ENCODE peak calls at places on chromosomes 5 and 9, in eight cellular contexts. F is heart right ventricle, W is cardiac muscle cell, I is astrocyte, Y is BE2C, D is astrocyte of the spinal cord, O is psoas muscle, G is AG09309. M is an unnamed sample.

GRCh38 chr5:31531543-31531887 is 378 bp downstream of the DROSHA start:
- DNase-seq in W (peak), G (no peak), Y (peak), F (peak), D (peak), I (no peak), O (peak), M (no peak)

GRCh38 chr5:65198777-65199120 is 283.0 kb downstream of the ADAMTS6 start:
- DNase-seq in W (peak), I (peak), G (peak), F (no peak), O (no peak), Y (no peak), D (peak), M (peak)

GRCh38 chr5:80480354-80480753 is 7.5 kb upstream of the FAM151B start:
- DNase-seq in O (no peak), Y (no peak), F (no peak), W (no peak), G (no peak), D (no peak), I (no peak), M (no peak)

GRCh38 chr5:113283558-113283957 is 151.2 kb downstream of the TSSK1B start:
- DNase-seq in D (no peak), F (no peak), I (no peak), O (no peak), W (no peak), Y (no peak), G (no peak), M (no peak)

GRCh38 chr5:2206244-2207108 is 323.8 kb upstream of the IRX4 start:
- DNase-seq in F (no peak), W (no peak), Y (no peak), I (no peak), O (no peak), G (no peak), D (no peak), M (no peak)

GRCh38 chr5:168931638-168932345 is 352.6 kb upstream of the PANK3 start:
- DNase-seq in O (no peak), F (no peak), Y (no peak), W (peak), D (no peak), I (peak), G (peak), M (peak)

GRCh38 chr9:82939451-82939850 is 123.5 kb downstream of the RASEF start:
- DNase-seq in W (no peak), F (no peak), O (no peak), Y (no peak), I (no peak), D (no peak), G (no peak), M (no peak)

GRCh38 chr5:135544666-135545045 is 8.9 kb upstream of the NEUROG1 start:
- DNase-seq in F (no peak), W (no peak), Y (no peak), G (no peak), I (no peak), D (no peak), O (no peak), M (no peak)

GRCh38 chr5:67355135-67355729 is 158.6 kb upstream of the CD180 start:
- DNase-seq in F (no peak), Y (no peak), I (no peak), O (no peak), D (no peak), W (no peak), G (no peak), M (no peak)

GRCh38 chr5:75678155-75678554 is 39.1 kb downstream of the POC5 start:
- DNase-seq in W (no peak), Y (no peak), D (no peak), G (no peak), F (no peak), O (no peak), I (no peak), M (no peak)

GRCh38 chr5:139368613-139369012 is 14.5 kb downstream of the SLC23A1 start:
- DNase-seq in I (no peak), O (no peak), Y (no peak), W (no peak), D (peak), F (no peak), G (no peak), M (peak)

GRCh38 chr9:106062252-106062651 is 367.9 kb downstream of the TMEM38B start:
- DNase-seq in F (no peak), Y (no peak), W (no peak), I (no peak), O (no peak), D (no peak), G (no peak), M (no peak)

GRCh38 chr9:127309715-127310114 is 45.1 kb downstream of the GARNL3 start:
- DNase-seq in G (no peak), I (no peak), W (no peak), D (no peak), O (no peak), F (no peak), Y (no peak), M (no peak)

GRCh38 chr9:127307802-127308201 is 43.2 kb downstream of the GARNL3 start:
- DNase-seq in D (no peak), W (no peak), Y (peak), G (no peak), F (no peak), O (peak), I (no peak), M (no peak)

GRCh38 chr9:127313042-127313560 is 48.5 kb downstream of the GARNL3 start:
- DNase-seq in Y (no peak), F (no peak), D (no peak), I (no peak), O (no peak), G (no peak), W (no peak), M (no peak)

GRCh38 chr9:127308559-127309429 is 44.2 kb downstream of the GARNL3 start:
- DNase-seq in Y (no peak), D (peak), G (peak), I (peak), W (peak), O (no peak), F (no peak), M (peak)

DNA sequence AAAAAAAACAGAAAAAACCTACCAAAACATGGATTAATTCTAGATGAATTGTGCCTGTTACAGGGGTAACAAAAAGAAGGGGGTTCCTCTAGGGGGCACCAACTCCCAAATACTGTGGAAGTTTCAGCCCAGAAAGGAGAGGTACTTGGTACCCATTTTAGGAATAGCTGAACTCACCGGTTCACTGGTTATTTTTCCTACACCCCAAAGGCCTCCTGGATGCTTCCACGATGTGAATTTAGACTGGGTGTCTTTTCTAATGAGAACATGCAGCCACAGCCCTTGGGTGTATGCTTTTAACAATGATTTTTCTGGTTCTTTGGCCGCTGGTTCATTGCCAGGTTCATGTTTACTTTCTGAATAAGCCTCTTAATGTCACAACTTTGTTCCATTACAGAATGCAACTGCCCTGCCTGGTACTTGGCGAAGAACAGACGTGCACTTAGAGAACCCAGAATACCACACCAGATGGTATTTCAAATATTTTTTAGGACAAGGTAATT is 46.7 kb downstream of the GARNL3 start:
- DNase-seq in D (peak), W (peak), Y (no peak), F (no peak), O (no peak), I (peak), G (no peak), M (peak)
- TF ChIP-seq CTCF in D (peak), W (peak), Y (peak), F (peak), O (peak), I (peak), G (peak), M (peak)

DNA sequence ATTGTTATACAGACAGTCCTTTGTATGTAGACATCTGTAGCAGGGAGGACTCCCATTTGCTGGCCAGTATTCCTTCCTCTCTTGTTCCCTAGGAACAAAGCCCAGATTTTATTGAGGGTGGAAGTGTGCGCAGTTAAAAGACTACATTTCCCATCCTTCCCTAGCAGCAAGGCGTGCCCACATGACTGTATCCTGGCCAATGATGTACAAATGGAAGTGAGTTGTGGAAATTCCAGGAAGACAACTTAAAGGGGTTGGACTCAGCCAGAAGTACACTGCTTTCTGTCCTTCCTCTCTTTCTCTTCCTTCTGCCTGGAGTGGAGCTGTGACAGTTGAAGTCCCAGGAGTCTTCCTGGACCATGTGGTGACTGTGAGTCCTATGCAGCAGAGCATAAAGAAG is 89.0 kb downstream of the HRH2 start:
- DNase-seq in G (no peak), Y (peak), O (no peak), F (no peak), W (peak), D (no peak), I (no peak), M (no peak)
- H3K4me3 ChIP-seq in G (no peak), Y (no peak), O (no peak), F (no peak), W (no peak), D (no peak), I (no peak), M (no peak)

GRCh38 chr5:27900761-27901160 is 862.4 kb upstream of the CDH9 start:
- DNase-seq in W (no peak), D (no peak), I (no peak), O (no peak), F (no peak), G (no peak), Y (no peak), M (no peak)
- TF ChIP-seq CTCF in W (no peak), D (no peak), I (no peak), O (no peak), F (no peak), G (no peak), Y (no peak), M (no peak)

GRCh38 chr5:178589180-178590140 is 733 bp downstream of the COL23A1 start:
- DNase-seq in O (no peak), W (peak), F (peak), G (no peak), D (no peak), Y (peak), I (peak), M (peak)
- H3K4me3 ChIP-seq in O (peak), W (peak), F (peak), G (no peak), D (no peak), Y (peak), I (peak), M (peak)

GRCh38 chr9:97309260-97309659 is 1.8 kb downstream of the CCDC180 start:
- DNase-seq in W (no peak), O (no peak), G (no peak), F (no peak), Y (no peak), I (no peak), D (no peak), M (no peak)

GRCh38 chr9:97307091-97307490 is 368 bp upstream of the CCDC180 start:
- DNase-seq in I (peak), Y (peak), G (no peak), W (peak), D (peak), F (peak), O (peak), M (peak)

GRCh38 chr9:97307500-97308163 is at the start of gene CCDC180:
- DNase-seq in I (no peak), D (peak), Y (no peak), G (no peak), O (peak), F (peak), W (peak), M (peak)

GRCh38 chr9:97304586-97304985 is 2.9 kb upstream of the CCDC180 start:
- DNase-seq in G (no peak), F (no peak), W (no peak), O (no peak), D (no peak), Y (no peak), I (no peak), M (no peak)

GRCh38 chr9:97305501-97306298 is 1.8 kb upstream of the CCDC180 start:
- DNase-seq in W (no peak), O (no peak), G (no peak), I (no peak), D (no peak), F (no peak), Y (no peak), M (no peak)
- TF ChIP-seq CTCF in W (no peak), O (no peak), G (no peak), I (no peak), D (no peak), F (no peak), Y (no peak), M (no peak)

GRCh38 chr9:34610434-34611206 is 1.3 kb downstream of the RPP25L start:
- DNase-seq in G (no peak), I (no peak), D (no peak), O (no peak), W (no peak), F (peak), Y (no peak), M (no peak)
- H3K4me3 ChIP-seq in G (no peak), I (no peak), D (no peak), O (peak), W (peak), F (peak), Y (peak), M (peak)

GRCh38 chr5:39713224-39713911 is 288.6 kb upstream of the DAB2 start:
- DNase-seq in I (no peak), W (peak), F (no peak), G (peak), O (no peak), D (no peak), Y (no peak), M (peak)

GRCh38 chr5:39714036-39714698 is 289.4 kb upstream of the DAB2 start:
- DNase-seq in W (peak), O (no peak), I (peak), D (peak), Y (peak), G (peak), F (no peak), M (peak)

GRCh38 chr5:39717186-39717897 is 292.6 kb upstream of the DAB2 start:
- DNase-seq in O (no peak), Y (no peak), D (peak), I (no peak), G (peak), W (no peak), F (no peak), M (peak)

GRCh38 chr5:39712316-39713223 is 287.8 kb upstream of the DAB2 start:
- DNase-seq in W (no peak), F (no peak), D (no peak), O (no peak), Y (no peak), I (no peak), G (no peak), M (no peak)

DNA sequence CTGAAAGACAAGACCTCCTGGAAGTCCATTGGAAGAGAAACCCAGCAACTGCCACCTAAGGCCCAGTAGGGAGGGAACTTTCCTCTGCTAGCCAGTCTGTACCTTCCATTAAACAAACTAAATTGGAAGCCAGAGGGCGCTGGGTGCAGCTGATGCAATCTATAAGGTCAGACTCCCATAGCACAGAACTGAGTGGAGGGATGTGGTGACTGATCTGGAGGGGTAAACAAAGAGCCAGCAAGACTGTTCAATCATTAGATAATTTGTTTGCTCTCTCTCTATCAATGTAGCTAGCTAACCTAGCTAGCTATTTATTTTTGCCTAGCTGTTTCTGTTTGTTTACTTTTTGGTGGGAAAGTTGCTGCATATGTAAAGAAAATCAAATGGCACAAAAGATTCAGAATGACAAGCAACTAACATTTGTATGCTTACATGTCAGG is 291.8 kb upstream of the DAB2 start:
- DNase-seq in F (no peak), O (no peak), Y (peak), G (no peak), W (peak), I (peak), D (peak), M (peak)
- TF ChIP-seq CTCF in F (no peak), O (peak), Y (peak), G (peak), W (peak), I (peak), D (peak), M (peak)

DNA sequence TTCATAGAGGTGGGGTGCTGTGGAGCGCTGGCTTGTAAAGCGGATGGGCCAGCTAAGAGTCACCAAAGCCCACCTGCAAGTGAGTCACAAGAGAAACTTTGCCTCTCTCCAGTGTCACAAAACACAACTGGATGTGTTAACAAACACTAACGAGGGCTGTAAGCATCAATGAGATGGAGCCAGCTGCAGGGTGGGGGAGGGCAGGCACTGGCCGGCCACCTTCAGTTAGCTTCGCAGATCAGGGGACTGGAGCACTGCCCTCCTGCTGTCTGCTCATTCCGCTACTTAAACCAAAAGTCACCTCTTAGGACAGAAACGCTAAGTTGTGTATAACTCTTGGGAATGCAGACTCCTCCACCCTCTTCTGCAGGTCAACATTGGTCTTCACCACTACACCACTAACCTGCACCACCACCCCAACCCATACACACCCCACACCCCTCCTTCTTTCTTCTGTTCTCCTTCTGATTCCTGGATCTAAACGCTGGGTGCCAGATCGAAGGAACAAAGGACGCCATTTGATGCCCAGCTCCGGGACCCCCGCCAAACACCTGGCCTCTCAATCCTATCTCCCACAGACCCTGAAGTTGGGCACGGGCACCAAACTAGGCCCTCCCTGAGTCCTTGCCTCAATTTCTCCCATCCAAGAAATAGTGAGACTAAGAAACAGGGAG is 2.1 kb downstream of the ARSI start:
- DNase-seq in W (no peak), O (no peak), G (no peak), D (no peak), I (no peak), Y (no peak), F (no peak), M (no peak)
- H3K4me3 ChIP-seq in W (no peak), O (no peak), G (no peak), D (no peak), I (no peak), Y (no peak), F (peak), M (no peak)

GRCh38 chr5:141234109-141234508 is 11.0 kb downstream of the PCDHB14 start:
- DNase-seq in G (no peak), I (no peak), Y (peak), F (no peak), O (no peak), W (peak), D (no peak), M (peak)
- TF ChIP-seq CTCF in G (peak), I (peak), Y (peak), F (peak), O (no peak), W (peak), D (peak), M (no peak)

GRCh38 chr9:16828335-16829281 is 41.9 kb downstream of the BNC2 start:
- DNase-seq in D (peak), W (peak), F (peak), O (peak), G (no peak), I (peak), Y (peak), M (peak)
- H3K4me3 ChIP-seq in D (peak), W (no peak), F (peak), O (peak), G (peak), I (peak), Y (peak), M (peak)